ENCODE peak calls at places on chromosome 6, in eight cellular contexts. E, H, A, X, S, V, F and Q are unnamed samples.

GRCh38 chr6:71298459-71298858 is 9.8 kb downstream of the OGFRL1 start:
- DNase-seq in V (no peak), A (no peak), E (no peak), F (no peak), H (no peak), S (no peak), X (no peak), Q (no peak)

GRCh38 chr6:93894521-93894920 is 475.2 kb upstream of the EPHA7 start:
- DNase-seq in A (no peak), F (no peak), H (no peak), V (no peak), E (peak; percentile 63), X (no peak), S (no peak), Q (peak; percentile 30)

GRCh38 chr6:108502826-108503225 is 57.9 kb upstream of the FOXO3 start:
- DNase-seq in V (no peak), H (no peak), A (no peak), F (no peak), S (no peak), X (no peak), E (no peak), Q (no peak)

GRCh38 chr6:68527691-68528090 is 107.4 kb upstream of the ADGRB3 start:
- DNase-seq in F (no peak), H (no peak), A (no peak), E (no peak), V (no peak), S (no peak), X (no peak), Q (no peak)

GRCh38 chr6:67812125-67812524 is 823.0 kb upstream of the ADGRB3 start:
- DNase-seq in E (no peak), V (no peak), F (no peak), S (no peak), X (no peak), A (no peak), H (no peak), Q (no peak)

GRCh38 chr6:25972128-25972527 is 9.5 kb downstream of the TRIM38 start:
- DNase-seq in A (no peak), S (no peak), V (no peak), E (no peak), H (peak; percentile 8), F (no peak), X (no peak), Q (no peak)

GRCh38 chr6:159578629-159579028 is 114.4 kb downstream of the SOD2 start:
- DNase-seq in A (no peak), E (no peak), X (no peak), V (no peak), H (no peak), F (peak; percentile 10), S (no peak), Q (no peak)

GRCh38 chr6:47862731-47863130 is 80.9 kb downstream of the OPN5 start:
- DNase-seq in S (no peak), X (no peak), V (no peak), A (no peak), H (no peak), E (no peak), F (no peak), Q (no peak)

GRCh38 chr6:105560611-105561066 is 157.8 kb upstream of the PREP start:
- DNase-seq in V (no peak), S (no peak), X (no peak), H (no peak), F (no peak), E (peak; percentile 39), A (no peak), Q (peak; percentile 28)

GRCh38 chr6:34350100-34350936 is 42.2 kb downstream of the NUDT3 start:
- DNase-seq in V (no peak), A (no peak), F (no peak), H (no peak), S (no peak), X (no peak), E (peak; percentile 49), Q (no peak)

GRCh38 chr6:138600726-138601125 is 101.4 kb upstream of the NHSL1 start:
- DNase-seq in H (no peak), A (no peak), X (no peak), S (no peak), F (no peak), V (no peak), E (peak; percentile 77), Q (peak; percentile 62)

GRCh38 chr6:132907915-132908314 is 93.5 kb downstream of the RPS12 start:
- DNase-seq in E (peak; percentile 88), S (no peak), X (no peak), A (no peak), F (no peak), H (no peak), V (no peak), Q (peak; percentile 70)

GRCh38 chr6:138987299-138987642 is 782 bp downstream of the REPS1 start:
- DNase-seq in V (peak; percentile 30), A (no peak), F (no peak), H (peak; percentile 86), S (peak; percentile 28), E (no peak), X (no peak), Q (no peak)

GRCh38 chr6:131063764-131064272 is 773 bp upstream of the EPB41L2 start:
- DNase-seq in V (no peak), H (no peak), X (peak; percentile 4), F (no peak), E (no peak), A (no peak), S (no peak), Q (no peak)

GRCh38 chr6:80217799-80218198 is 111.3 kb downstream of the BCKDHB start:
- DNase-seq in H (no peak), S (peak; percentile 11), F (no peak), E (no peak), A (no peak), X (no peak), V (no peak), Q (no peak)

GRCh38 chr6:156413156-156413555 is 364.0 kb upstream of the ARID1B start:
- DNase-seq in H (no peak), X (no peak), V (no peak), F (no peak), A (no peak), E (no peak), S (no peak), Q (no peak)

GRCh38 chr6:1313364-1313754 is 1.5 kb downstream of the FOXQ1 start:
- DNase-seq in V (no peak), S (no peak), H (no peak), F (no peak), E (no peak), A (no peak), X (no peak), Q (no peak)

GRCh38 chr6:136511397-136511796 is 38.8 kb downstream of the MAP7 start:
- DNase-seq in E (no peak), S (no peak), F (no peak), V (no peak), A (no peak), H (no peak), X (no peak), Q (no peak)

GRCh38 chr6:46175446-46175845 is 4.7 kb upstream of the ENPP5 start:
- DNase-seq in S (no peak), A (no peak), X (no peak), V (no peak), H (no peak), F (no peak), E (no peak), Q (no peak)

DNA sequence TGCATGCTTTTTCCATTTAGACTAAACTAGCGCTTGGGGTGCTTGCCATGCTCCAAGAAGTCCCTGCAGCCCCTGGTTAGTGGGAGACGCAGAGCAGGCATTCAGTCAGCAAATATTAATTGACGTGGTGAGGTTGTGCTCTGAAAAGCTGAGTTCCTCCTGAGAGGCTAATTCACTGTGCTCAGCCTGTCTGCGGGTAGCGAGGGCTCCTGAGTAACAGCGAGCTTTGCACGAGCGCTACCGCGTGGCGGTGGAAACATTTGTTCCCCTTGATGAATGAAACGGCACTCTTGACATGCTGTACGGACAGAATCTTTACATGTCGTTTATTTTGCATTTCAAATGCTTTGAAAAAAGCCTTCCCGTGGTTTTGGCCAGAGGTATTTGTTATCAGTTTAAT is 170.6 kb upstream of the AGPAT4 start:
- DNase-seq in X (no peak), S (no peak), H (peak; percentile 82), V (peak; percentile 69), F (no peak), E (peak; percentile 50), A (no peak), Q (peak; percentile 76)
- H3K4me3 ChIP-seq in X (no peak overlapping the region), S (no peak overlapping the region), H (no peak overlapping the region), V (no peak overlapping the region), F (no peak overlapping the region), E (no peak overlapping the region), A (no peak overlapping the region), Q (no peak overlapping the region)

DNA sequence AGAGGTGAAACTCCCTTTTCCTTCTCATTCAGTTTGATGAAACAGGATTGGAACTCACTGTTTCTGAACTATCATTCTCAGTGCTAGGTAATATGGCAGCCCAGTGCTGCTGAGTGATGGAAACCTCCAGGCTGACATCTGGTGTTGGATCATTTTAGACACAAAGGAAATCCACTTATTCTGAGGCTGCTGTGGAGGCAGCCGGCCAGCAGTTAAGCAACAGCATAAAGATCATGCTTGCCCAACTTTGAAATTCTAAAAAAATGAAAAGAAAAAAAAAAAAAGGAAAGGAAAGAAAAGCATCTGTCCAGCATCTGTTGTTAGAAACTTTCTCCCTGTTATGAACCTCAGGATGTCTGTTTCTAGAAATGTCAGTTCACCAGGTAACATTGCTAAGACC is 96.5 kb downstream of the RFPL4B start:
- DNase-seq in H (peak; percentile 89), V (no peak), F (no peak), S (no peak), X (no peak), E (peak; percentile 91), A (no peak), Q (peak; percentile 44)
- TF ChIP-seq CTCF in H (no peak), V (no peak), F (no peak), S (peak; percentile 8), X (no peak), E (peak; percentile 23), A (no peak), Q (no peak)

GRCh38 chr6:56766806-56767178 is 124.1 kb upstream of the DST start:
- DNase-seq in F (no peak), H (no peak), A (no peak), S (no peak), E (peak; percentile 90), X (no peak), V (no peak), Q (peak; percentile 83)
- H3K4me3 ChIP-seq in F (no peak overlapping the region), H (no peak overlapping the region), A (no peak overlapping the region), S (no peak overlapping the region), E (no peak overlapping the region), X (no peak overlapping the region), V (no peak overlapping the region), Q (no peak overlapping the region)

DNA sequence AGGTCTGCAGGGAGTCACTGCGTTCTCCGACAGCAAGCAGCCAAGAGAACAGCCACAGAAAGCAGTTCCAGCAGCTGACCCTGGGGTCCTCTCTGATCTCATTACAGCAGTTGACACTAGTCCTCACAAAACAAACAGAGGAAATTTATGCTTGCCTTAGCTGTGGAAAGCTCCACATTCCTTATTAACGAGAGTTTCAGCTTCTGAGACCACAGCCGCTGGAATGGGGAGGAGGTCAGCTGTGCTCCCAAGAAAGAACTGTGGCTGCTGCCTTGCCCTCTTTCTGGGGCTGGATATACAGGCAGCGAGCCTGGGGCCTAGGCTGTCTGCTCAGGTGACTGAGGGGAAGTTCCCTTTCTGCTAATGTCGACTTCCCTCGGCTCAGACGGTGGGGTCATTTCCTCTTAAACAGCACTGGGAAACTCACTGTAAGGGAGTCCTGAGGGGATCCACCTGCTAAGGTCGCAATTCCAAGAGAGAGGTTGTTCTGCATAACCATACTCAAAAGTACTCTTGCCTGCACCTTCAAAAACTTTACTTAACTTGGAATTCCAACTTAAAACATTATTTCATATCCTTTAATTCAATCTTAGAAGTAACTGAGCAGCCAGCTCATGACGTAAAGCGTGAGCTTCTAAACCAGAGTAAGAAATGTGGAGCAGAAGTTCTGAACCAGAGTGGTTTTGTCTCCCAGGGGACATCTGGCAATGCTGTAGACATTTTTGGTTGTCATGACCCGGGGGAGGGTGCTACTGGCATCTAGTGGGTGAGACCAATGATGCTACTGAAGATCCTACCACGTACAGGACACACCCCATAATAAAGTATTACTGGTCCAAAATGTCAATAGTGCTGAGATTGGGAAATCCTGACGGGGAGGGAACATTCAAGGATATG is 80.3 kb downstream of the BACH2 start:
- DNase-seq in F (peak; percentile 38), H (peak; percentile 83), A (peak; percentile 21), S (no peak), V (peak; percentile 22), X (peak; percentile 70), E (peak; percentile 46), Q (peak; percentile 76)
- TF ChIP-seq CTCF in F (no peak), H (no peak), A (no peak), S (no peak), V (no peak), X (peak; percentile 60), E (no peak), Q (no peak)